ENCODE peak calls at places on chromosomes 7 and 10, in six cellular contexts. E, S, V, Y, Z and T are unnamed samples. For H3K4me1 and H3K27me3, the result is how much of the 10 kb centered on the place peaks cover.

GRCh38 chr7:13641699-13642098 is 347.8 kb downstream of the ETV1 start:
- DNase-seq in V (no peak), S (no peak), Z (no peak), Y (no peak), E (no peak), T (no peak)

GRCh38 chr10:12416396-12417090 is 67.2 kb downstream of the CAMK1D start:
- DNase-seq in S (no peak), V (no peak), Z (no peak), E (no peak), Y (no peak), T (no peak)

GRCh38 chr7:69504733-69505132 is 93.5 kb upstream of the AUTS2 start:
- DNase-seq in Z (no peak), Y (no peak), V (no peak), E (no peak), S (no peak), T (no peak)

GRCh38 chr10:65341323-65341922 is 1584.4 kb upstream of the LRRTM3 start:
- DNase-seq in V (peak), Z (no peak), S (no peak), Y (no peak), E (peak), T (no peak)

GRCh38 chr7:19991936-19992335 is 218.5 kb upstream of the TMEM196 start:
- DNase-seq in E (no peak), V (no peak), Z (no peak), Y (no peak), S (no peak), T (no peak)

GRCh38 chr7:30559566-30559965 is 35.1 kb upstream of the GARS1 start:
- DNase-seq in V (no peak), Y (no peak), S (no peak), Z (no peak), E (no peak), T (no peak)

GRCh38 chr7:73706122-73707044 is 13.1 kb downstream of the STX1A start:
- DNase-seq in E (no peak), V (no peak), S (no peak), Z (no peak), Y (no peak), T (no peak)

GRCh38 chr7:157495594-157495993 is 158.8 kb downstream of the DNAJB6 start:
- DNase-seq in V (no peak), Y (no peak), S (no peak), Z (peak), E (no peak), T (peak)

GRCh38 chr7:105759670-105760548 is 116.5 kb downstream of the ATXN7L1 start:
- DNase-seq in E (peak), S (no peak), V (peak), Y (peak), Z (peak), T (no peak)

GRCh38 chr10:132396495-132397035 is 435 bp upstream of the PWWP2B start:
- DNase-seq in S (peak), E (peak), V (peak), Y (peak), Z (peak), T (peak)

GRCh38 chr7:7414776-7415603 is 120.7 kb downstream of the COL28A1 start:
- DNase-seq in E (no peak), V (no peak), Z (no peak), S (no peak), Y (no peak), T (no peak)

GRCh38 chr10:191703-192518 is 56.7 kb downstream of the ZMYND11 start:
- DNase-seq in Z (no peak), S (no peak), E (no peak), V (peak), Y (no peak), T (no peak)

GRCh38 chr10:119542990-119543813 is 683 bp upstream of the RGS10 start:
- DNase-seq in Y (peak), V (peak), Z (peak), S (no peak), E (peak), T (peak)

GRCh38 chr10:119933179-119933578 is 40.6 kb downstream of the SEC23IP start:
- DNase-seq in Z (no peak), V (no peak), Y (peak), E (no peak), S (no peak), T (no peak)

GRCh38 chr10:2329082-2329481 is 591.8 kb upstream of the ADARB2 start:
- DNase-seq in V (no peak), E (no peak), Y (no peak), Z (no peak), S (no peak), T (no peak)

GRCh38 chr7:89914673-89915072 is 239.6 kb upstream of the STEAP1 start:
- DNase-seq in V (peak), Z (no peak), Y (peak), E (no peak), S (no peak), T (no peak)

GRCh38 chr10:78357673-78358206 is 324.1 kb downstream of the RPS24 start:
- DNase-seq in S (no peak), E (no peak), Z (no peak), V (no peak), Y (no peak), T (no peak)

GRCh38 chr7:44638611-44639557 is 32.5 kb downstream of the OGDH start:
- DNase-seq in Z (peak), V (peak), E (peak), S (peak), Y (no peak), T (peak)

GRCh38 chr10:57142925-57143576 is 782.0 kb upstream of the ZWINT start:
- DNase-seq in Z (no peak), E (no peak), V (no peak), Y (peak), S (no peak), T (no peak)

GRCh38 chr7:90461216-90461615 is 8.2 kb upstream of the PTTG1IP2 start:
- DNase-seq in S (no peak), Z (no peak), V (no peak), Y (no peak), E (no peak), T (no peak)

GRCh38 chr7:74191231-74191630 is 17.1 kb downstream of the EIF4H start:
- DNase-seq in Y (no peak), Z (peak), E (no peak), V (no peak), S (no peak), T (peak)

GRCh38 chr10:26310361-26310760 is 93.8 kb downstream of the GAD2 start:
- DNase-seq in Y (no peak), Z (no peak), V (no peak), E (no peak), S (no peak), T (no peak)

GRCh38 chr10:8055420-8056349 is 1.2 kb downstream of the GATA3 start:
- DNase-seq in V (no peak), S (no peak), Y (no peak), Z (no peak), E (no peak), T (no peak)

GRCh38 chr10:80458638-80459037 is 4.5 kb downstream of the TSPAN14 start:
- DNase-seq in Z (no peak), E (no peak), S (no peak), V (no peak), Y (no peak), T (no peak)

GRCh38 chr10:28331821-28332220 is 29.0 kb upstream of the MPP7 start:
- DNase-seq in Y (no peak), E (no peak), V (no peak), S (no peak), Z (no peak), T (no peak)

GRCh38 chr10:18542832-18543231 is 108.6 kb downstream of the NSUN6 start:
- DNase-seq in E (no peak), V (no peak), Z (no peak), Y (no peak), S (no peak), T (no peak)

GRCh38 chr7:10977113-10977512 is 3.4 kb downstream of the PHF14 start:
- DNase-seq in Y (no peak), Z (no peak), V (no peak), S (no peak), E (no peak), T (no peak)

GRCh38 chr10:88346151-88346977 is 236.8 kb downstream of the RNLS start:
- DNase-seq in Z (no peak), S (no peak), Y (no peak), E (no peak), V (no peak), T (no peak)

GRCh38 chr10:125707852-125708468 is 11.5 kb upstream of the EDRF1 start:
- DNase-seq in Y (no peak), S (no peak), Z (no peak), V (peak), E (no peak), T (no peak)

GRCh38 chr7:22660732-22661131 is 66.3 kb upstream of the IL6 start:
- DNase-seq in V (no peak), E (no peak), Y (peak), S (no peak), Z (no peak), T (no peak)

GRCh38 chr10:125284875-125285597 is 124.7 kb upstream of the CTBP2 start:
- DNase-seq in V (no peak), S (no peak), E (no peak), Y (no peak), Z (no peak), T (no peak)

GRCh38 chr7:100157334-100158228 is 942 bp downstream of the TRAPPC14 start:
- DNase-seq in E (no peak), Y (peak), S (peak), Z (peak), V (peak), T (no peak)

DNA sequence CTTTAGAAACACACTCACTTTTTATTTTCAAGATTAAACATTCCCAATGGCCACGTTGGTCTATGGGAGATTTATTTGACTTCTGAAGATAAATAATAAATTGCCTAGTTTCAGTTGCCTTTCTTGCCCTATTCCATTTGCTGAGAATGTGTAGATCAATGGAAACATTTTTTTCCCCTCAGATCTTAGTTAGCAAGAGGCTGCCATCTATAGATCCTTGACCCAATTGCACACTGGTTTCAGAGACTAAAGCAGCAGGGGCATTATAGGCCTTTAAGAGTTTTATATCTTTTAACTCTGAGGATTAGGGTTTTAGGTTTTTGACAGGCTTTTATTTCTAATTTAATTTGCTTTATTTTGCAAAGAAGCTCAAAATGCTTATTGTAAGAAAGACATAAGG is 163.2 kb upstream of the GPR26 start:
- DNase-seq in Z (no peak), E (peak), S (no peak), Y (no peak), V (no peak), T (no peak)
- TF ChIP-seq CTCF in Z (no peak), E (peak), S (no peak), Y (peak), V (no peak), T (no peak)

GRCh38 chr10:113020425-113020753 is 70.3 kb downstream of the TCF7L2 start:
- DNase-seq in Z (peak), V (no peak), E (no peak), S (no peak), Y (no peak), T (no peak)
- H3K4me1 ChIP-seq in Z (half or more), V (under half), E (under half), S (under half), Y (under half), T (half or more)

GRCh38 chr7:1351881-1352625 is 107.2 kb downstream of the MICALL2 start:
- DNase-seq in Z (peak), Y (no peak), E (no peak), S (peak), V (no peak), T (no peak)
- H3K27me3 ChIP-seq in Z (under half), Y (under half), E (half or more), S (under half), V (under half), T (half or more)

GRCh38 chr10:117175215-117175900 is 21.9 kb upstream of the KCNK18 start:
- DNase-seq in Z (no peak), V (no peak), E (peak), S (peak), Y (no peak), T (peak)
- TF ChIP-seq CTCF in Z (no peak), V (peak), E (no peak), S (no peak), Y (no peak), T (peak)

DNA sequence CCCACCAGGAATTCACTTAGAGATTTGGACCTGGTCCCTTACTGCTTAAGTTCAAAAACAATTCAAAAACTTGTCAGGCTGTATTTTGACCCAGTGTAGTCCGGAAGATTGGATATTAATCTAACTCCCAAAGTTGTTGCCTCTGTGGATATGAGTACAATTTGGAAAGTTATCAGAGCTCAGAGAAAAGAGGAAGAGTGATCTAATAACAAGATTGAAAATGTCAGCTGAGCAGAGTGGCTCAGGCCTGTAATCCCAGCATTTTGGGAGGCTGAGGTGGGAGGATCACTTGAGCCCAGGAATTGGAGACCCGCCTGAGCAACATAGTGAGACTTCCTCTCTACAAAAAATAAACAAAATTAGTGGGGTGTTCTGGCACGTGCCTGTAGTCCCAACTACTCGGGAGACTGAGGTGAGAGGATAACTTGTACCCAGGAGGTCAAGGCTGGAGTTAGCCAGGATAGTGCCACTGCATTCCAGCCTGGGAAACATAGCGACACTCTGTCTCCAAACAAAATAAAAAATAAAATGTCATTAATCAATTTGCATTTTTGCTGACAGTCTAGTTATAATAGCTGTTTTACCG is 3.2 kb upstream of the ASCC1 start:
- DNase-seq in Z (no peak), E (no peak), Y (no peak), S (no peak), V (no peak), T (no peak)
- H3K4me1 ChIP-seq in Z (half or more), E (under half), Y (under half), S (under half), V (half or more), T (half or more)

GRCh38 chr10:91474009-91474408 is 63.9 kb downstream of the HECTD2 start:
- DNase-seq in S (no peak), E (no peak), Z (no peak), V (no peak), Y (no peak), T (no peak)

GRCh38 chr10:91467114-91467513 is 57.0 kb downstream of the HECTD2 start:
- DNase-seq in Y (no peak), S (no peak), V (no peak), E (no peak), Z (no peak), T (peak)

GRCh38 chr10:91471602-91472001 is 61.5 kb downstream of the HECTD2 start:
- DNase-seq in S (no peak), V (no peak), E (no peak), Y (no peak), Z (no peak), T (no peak)

GRCh38 chr10:91477236-91477635 is 67.1 kb downstream of the HECTD2 start:
- DNase-seq in S (no peak), Y (no peak), Z (no peak), E (no peak), V (no peak), T (no peak)

GRCh38 chr10:91472911-91473310 is 62.8 kb downstream of the HECTD2 start:
- DNase-seq in Y (no peak), E (no peak), Z (no peak), V (no peak), S (no peak), T (no peak)
- H3K27me3 ChIP-seq in Y (under half), E (under half), Z (under half), V (under half), S (under half), T (under half)

GRCh38 chr7:23679898-23680416 is at the start of gene FAM221A:
- DNase-seq in Z (peak), V (peak), S (peak), E (peak), Y (peak), T (peak)
- TF ChIP-seq CTCF in Z (peak), V (peak), S (peak), E (peak), Y (peak), T (peak)

DNA sequence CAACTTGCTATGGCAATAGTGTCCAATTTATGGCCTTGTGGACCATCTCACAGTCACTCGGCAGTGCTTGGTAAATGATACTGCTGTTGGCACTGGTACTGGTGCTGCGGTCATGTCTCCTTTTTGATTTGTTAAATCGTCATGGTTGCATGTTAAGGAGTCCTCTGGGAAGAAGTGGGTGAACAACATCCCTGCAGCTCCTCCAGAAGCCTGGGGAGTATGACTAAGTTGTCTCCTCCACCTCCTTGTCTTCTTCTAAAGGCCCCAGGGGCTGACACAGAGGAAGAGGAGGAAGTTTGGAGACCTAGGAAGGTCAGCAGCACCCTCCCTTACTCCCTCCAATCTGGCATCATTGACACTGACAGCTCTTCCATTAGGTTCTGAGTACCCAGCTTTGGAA is 8.5 kb downstream of the ITPRIP start:
- DNase-seq in S (no peak), Y (no peak), Z (peak), E (no peak), V (no peak), T (no peak)
- H3K4me1 ChIP-seq in S (under half), Y (half or more), Z (half or more), E (under half), V (half or more), T (half or more)